ENCODE peak calls at places on chromosomes 13 and 19, in six cellular contexts. D, L, V, X, Y and B are unnamed samples.
A peak's percentile ranks its signal among the peaks of the same experiment; 100 is the strongest.

GRCh38 chr19:56321981-56322558 is 7.4 kb upstream of the ZSCAN5A start:
- DNase-seq in D (no peak), L (no peak), V (no peak), X (no peak), Y (no peak), B (no peak)

GRCh38 chr13:38670627-38671026 is 16.2 kb upstream of the FREM2 start:
- DNase-seq in D (peak; percentile 6), L (peak; percentile 36), V (no peak), X (no peak), Y (no peak), B (no peak)

GRCh38 chr19:15196683-15197005 is 4.2 kb downstream of the NOTCH3 start:
- DNase-seq in D (no peak), L (no peak), V (no peak), X (no peak), Y (no peak), B (no peak)

GRCh38 chr13:101144808-101145419 is 271.4 kb downstream of the NALCN start:
- DNase-seq in D (peak; percentile 78), L (peak; percentile 79), V (no peak), X (no peak), Y (no peak), B (no peak)

GRCh38 chr19:30049226-30049625 is 107.2 kb downstream of the URI1 start:
- DNase-seq in D (no peak), L (no peak), V (no peak), X (no peak), Y (no peak), B (no peak)

GRCh38 chr19:13984875-13985741 is 21.0 kb downstream of the RFX1 start:
- DNase-seq in D (no peak), L (no peak), V (no peak), X (no peak), Y (no peak), B (no peak)

GRCh38 chr13:23842406-23842805 is 46.8 kb downstream of the MIPEP start:
- DNase-seq in D (no peak), L (no peak), V (no peak), X (no peak), Y (no peak), B (no peak)

GRCh38 chr19:1258707-1259205 is 10.4 kb downstream of the MIDN start:
- DNase-seq in D (no peak), L (no peak), V (no peak), X (no peak), Y (no peak), B (no peak)

GRCh38 chr19:33797821-33798633 is 1.4 kb downstream of the KCTD15 start:
- DNase-seq in D (peak; percentile 48), L (peak; percentile 51), V (no peak), X (no peak), Y (peak; percentile 61), B (no peak)

GRCh38 chr13:110812111-110812868 is 98.8 kb downstream of the ING1 start:
- DNase-seq in D (peak; percentile 34), L (peak; percentile 9), V (no peak), X (no peak), Y (no peak), B (no peak)

GRCh38 chr19:55809381-55810058 is 22.3 kb downstream of the NLRP11 start:
- DNase-seq in D (peak; percentile 5), L (peak; percentile 77), V (no peak), X (no peak), Y (peak; percentile 74), B (no peak)

GRCh38 chr13:104106705-104107393 is 1040.6 kb upstream of the SLC10A2 start:
- DNase-seq in D (no peak), L (peak; percentile 89), V (no peak), X (no peak), Y (no peak), B (no peak)

GRCh38 chr19:56866563-56866962 is 26.0 kb upstream of the PEG3 start:
- DNase-seq in D (no peak), L (no peak), V (no peak), X (no peak), Y (no peak), B (no peak)

GRCh38 chr13:84430441-84430840 is 548.2 kb upstream of the SLITRK1 start:
- DNase-seq in D (no peak), L (peak; percentile 5), V (no peak), X (no peak), Y (no peak), B (no peak)

GRCh38 chr19:13986348-13986904 is 19.7 kb downstream of the RFX1 start:
- DNase-seq in D (peak; percentile 55), L (peak; percentile 76), V (peak; percentile 65), X (no peak), Y (no peak), B (peak; percentile 73)

GRCh38 chr19:6736169-6736916 is 1.0 kb downstream of the GPR108 start:
- DNase-seq in D (peak; percentile 89), L (peak; percentile 91), V (no peak), X (no peak), Y (peak; percentile 76), B (peak; percentile 73)

GRCh38 chr13:106566682-106567420 is 1.1 kb downstream of the ARGLU1 start:
- DNase-seq in D (peak; percentile 64), L (peak; percentile 67), V (no peak), X (no peak), Y (peak; percentile 56), B (no peak)

GRCh38 chr13:64332048-64332447 is 2898.1 kb downstream of the PCDH9 start:
- DNase-seq in D (no peak), L (no peak), V (no peak), X (no peak), Y (no peak), B (no peak)

GRCh38 chr13:52353116-52353718 is 52.8 kb downstream of the THSD1 start:
- DNase-seq in D (peak; percentile 70), L (peak; percentile 70), V (no peak), X (no peak), Y (no peak), B (no peak)

GRCh38 chr13:105773241-105773640 is 762.2 kb downstream of the EFNB2 start:
- DNase-seq in D (no peak), L (no peak), V (no peak), X (no peak), Y (no peak), B (no peak)

GRCh38 chr19:49591731-49592485 is 926 bp downstream of the PRR12 start:
- DNase-seq in D (peak; percentile 38), L (peak; percentile 40), V (no peak), X (no peak), Y (peak; percentile 73), B (peak; percentile 25)

GRCh38 chr13:103142091-103142594 is 75.9 kb upstream of the SLC10A2 start:
- DNase-seq in D (no peak), L (no peak), V (no peak), X (no peak), Y (no peak), B (no peak)

GRCh38 chr19:43777163-43777700 is 3.5 kb downstream of the KCNN4 start:
- DNase-seq in D (no peak), L (peak; percentile 35), V (no peak), X (no peak), Y (no peak), B (peak; percentile 53)

GRCh38 chr19:12527034-12527836 is 24.0 kb downstream of the ZNF564 start:
- DNase-seq in D (peak; percentile 56), L (peak; percentile 62), V (no peak), X (no peak), Y (no peak), B (no peak)

GRCh38 chr13:25980255-25980654 is 71.6 kb downstream of the SHISA2 start:
- DNase-seq in D (peak; percentile 13), L (peak; percentile 22), V (no peak), X (no peak), Y (no peak), B (no peak)
- TF ChIP-seq CTCF in D (no peak), L (peak; percentile 22), V (no peak), X (peak; percentile 1), Y (no peak), B (no peak)

GRCh38 chr13:80249906-80250513 is 90.9 kb downstream of the SPRY2 start:
- DNase-seq in D (no peak), L (peak; percentile 45), V (no peak), X (no peak), Y (no peak), B (no peak)
- TF ChIP-seq CTCF in D (no peak), L (no peak), V (no peak), X (no peak), Y (no peak), B (no peak)

DNA sequence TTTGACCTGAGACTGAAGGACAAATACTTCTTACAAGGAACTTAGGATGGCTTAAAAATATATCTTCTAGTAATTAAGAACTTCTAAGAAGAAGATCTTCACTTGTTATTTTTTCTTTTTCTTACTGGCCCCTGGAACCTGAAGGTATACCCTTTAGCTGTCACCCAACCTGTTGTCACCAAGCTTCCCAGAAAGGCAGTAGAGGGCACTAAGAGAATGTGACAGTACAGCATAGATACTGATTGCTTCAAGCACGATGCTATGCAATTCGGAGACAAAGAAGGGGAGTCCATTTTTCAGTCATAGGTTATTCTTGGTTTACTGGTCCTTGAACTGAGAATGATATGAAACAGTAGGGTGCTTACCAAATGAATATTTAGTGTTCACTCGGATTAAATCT is 208.3 kb upstream of the PCDH9 start:
- DNase-seq in D (peak; percentile 17), L (no peak), V (no peak), X (no peak), Y (no peak), B (no peak)
- TF ChIP-seq CTCF in D (no peak), L (no peak), V (no peak), X (peak; percentile 60), Y (no peak), B (no peak)

DNA sequence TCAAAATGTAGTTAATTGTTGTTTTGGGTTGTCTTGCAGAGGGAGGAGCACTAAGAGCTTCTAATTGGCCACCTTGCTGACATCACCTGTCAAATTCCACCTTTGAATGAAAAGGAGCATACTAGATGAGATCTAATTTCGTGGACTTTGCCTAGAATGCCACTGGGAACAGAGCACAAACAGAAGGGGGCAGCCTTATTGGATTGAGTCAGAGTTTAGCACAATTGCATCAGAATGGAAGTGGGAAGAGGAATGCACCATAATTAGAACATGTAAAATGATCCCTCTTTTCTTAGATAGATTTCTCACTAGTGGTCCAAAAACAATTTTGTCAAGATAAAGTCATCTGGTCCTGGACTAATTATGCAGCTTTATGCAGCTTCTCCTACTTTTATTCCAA is 1552.2 kb downstream of the PCDH9 start:
- DNase-seq in D (peak; percentile 27), L (peak; percentile 39), V (no peak), X (no peak), Y (no peak), B (no peak)
- TF ChIP-seq CTCF in D (no peak), L (peak; percentile 15), V (no peak), X (no peak), Y (no peak), B (no peak)